ENCODE peak calls at places on chromosomes 12 and 14, in five cellular contexts. I is head of caudate nucleus; Z is GM04504; T is CD8-positive, alpha-beta memory T cell; O is A673. H is an unnamed sample.

GRCh38 chr14:23605931-23606585 is 27.5 kb upstream of the JPH4 start:
- DNase-seq in I (no peak), Z (no peak), T (no peak), O (no peak), H (no peak)

GRCh38 chr14:75234173-75234855 is 44.3 kb upstream of the FOS start:
- DNase-seq in I (peak), Z (no peak), T (no peak), O (no peak), H (no peak)

GRCh38 chr12:97159397-97159796 is 252.3 kb downstream of the NEDD1 start:
- DNase-seq in I (no peak), Z (no peak), T (no peak), O (no peak), H (peak)

GRCh38 chr14:59217011-59217410 is 28.5 kb downstream of the DAAM1 start:
- DNase-seq in I (no peak), Z (no peak), T (no peak), O (no peak), H (no peak)

GRCh38 chr12:108234155-108234554 is 105.0 kb downstream of the CMKLR1 start:
- DNase-seq in I (no peak), Z (no peak), T (no peak), O (peak), H (no peak)

GRCh38 chr12:32765906-32766305 is 10.2 kb upstream of the YARS2 start:
- DNase-seq in I (no peak), Z (no peak), T (no peak), O (no peak), H (peak)

GRCh38 chr12:6946033-6946919 is 2.5 kb downstream of the C12orf57 start:
- DNase-seq in I (no peak), Z (no peak), T (peak), O (no peak), H (peak)

GRCh38 chr14:100526057-100526456 is 61.2 kb downstream of the BEGAIN start:
- DNase-seq in I (no peak), Z (no peak), T (no peak), O (no peak), H (no peak)

GRCh38 chr12:10448236-10448635 is 4.9 kb downstream of the KLRC1 start:
- DNase-seq in I (no peak), Z (no peak), T (no peak), O (no peak), H (no peak)

GRCh38 chr12:13135336-13136178 is 32.1 kb upstream of the GSG1 start:
- DNase-seq in I (peak), Z (peak), T (no peak), O (no peak), H (no peak)

GRCh38 chr12:116465892-116466291 is 93.3 kb upstream of the MAP1LC3B2 start:
- DNase-seq in I (no peak), Z (no peak), T (no peak), O (no peak), H (no peak)

GRCh38 chr12:97716356-97716755 is 253.8 kb downstream of the RMST start:
- DNase-seq in I (no peak), Z (no peak), T (no peak), O (peak), H (peak)

GRCh38 chr12:26878661-26879119 is 45.7 kb upstream of the ITPR2 start:
- DNase-seq in I (peak), Z (no peak), T (no peak), O (no peak), H (peak)

GRCh38 chr12:97194551-97194950 is 268.1 kb upstream of the RMST start:
- DNase-seq in I (no peak), Z (no peak), T (no peak), O (no peak), H (peak)